ENCODE peak calls at places on chromosomes 13 and 19, in seven cellular contexts. N is uterus, M is HepG2, O is A673, B is heart right ventricle, J is upper lobe of left lung, W is heart left ventricle. G is an unnamed sample.

GRCh38 chr19:22144394-22144793 is 52.4 kb downstream of the ZNF676 start:
- DNase-seq in B (no peak), W (no peak), O (peak; percentile 0), M (no peak), N (no peak), J (no peak), G (no peak)

GRCh38 chr19:45103625-45104319 is 10.8 kb downstream of the PPP1R37 start:
- DNase-seq in B (peak; percentile 29), O (peak; percentile 45), W (no peak), N (no peak), M (peak; percentile 73), J (no peak), G (no peak)

GRCh38 chr13:52085416-52085815 is 43.5 kb downstream of the NEK5 start:
- DNase-seq in W (no peak), N (no peak), B (no peak), O (no peak), J (no peak), M (no peak), G (no peak)

GRCh38 chr13:70714993-70715392 is 606.7 kb upstream of the KLHL1 start:
- DNase-seq in N (no peak), M (no peak), B (no peak), W (no peak), O (no peak), J (no peak), G (no peak)

GRCh38 chr13:113952983-113953520 is 20.8 kb downstream of the C13orf46 start:
- DNase-seq in W (peak; percentile 62), N (no peak), B (no peak), J (no peak), O (no peak), M (no peak), G (no peak)

GRCh38 chr13:37138169-37138568 is 32.7 kb upstream of the CSNK1A1L start:
- DNase-seq in N (no peak), B (no peak), O (peak; percentile 61), W (no peak), M (peak; percentile 19), J (no peak), G (no peak)

GRCh38 chr13:106187092-106187491 is 348.4 kb downstream of the EFNB2 start:
- DNase-seq in J (no peak), M (no peak), N (no peak), W (no peak), B (no peak), O (no peak), G (no peak)

GRCh38 chr13:41054212-41054877 is 7.0 kb upstream of the WBP4 start:
- DNase-seq in O (peak; percentile 77), W (no peak), M (peak; percentile 53), J (no peak), N (peak; percentile 26), B (no peak), G (no peak)

GRCh38 chr13:70502944-70503343 is 394.7 kb upstream of the KLHL1 start:
- DNase-seq in W (no peak), J (no peak), M (no peak), B (no peak), N (no peak), O (no peak), G (no peak)

GRCh38 chr13:45472171-45472705 is 7.5 kb downstream of the COG3 start:
- DNase-seq in W (no peak), N (no peak), O (no peak), J (no peak), B (no peak), M (no peak), G (no peak)

GRCh38 chr13:66461021-66461420 is 769.1 kb downstream of the PCDH9 start:
- DNase-seq in W (no peak), M (no peak), B (no peak), O (no peak), J (no peak), N (no peak), G (no peak)

GRCh38 chr19:19426216-19426615 is 20.7 kb downstream of the GATAD2A start:
- DNase-seq in M (no peak), W (no peak), B (no peak), O (no peak), J (no peak), N (no peak), G (no peak)
- H3K4me1 ChIP-seq in M (peaks cover 14% of the 10 kb centered on the region), W (peaks cover 4% of the 10 kb centered on the region), B (peaks cover 59% of the 10 kb centered on the region), O (peaks cover 13% of the 10 kb centered on the region), J (peaks cover 27% of the 10 kb centered on the region), N (no peaks in the 10 kb centered on the region), G (peaks cover 63% of the 10 kb centered on the region)

DNA sequence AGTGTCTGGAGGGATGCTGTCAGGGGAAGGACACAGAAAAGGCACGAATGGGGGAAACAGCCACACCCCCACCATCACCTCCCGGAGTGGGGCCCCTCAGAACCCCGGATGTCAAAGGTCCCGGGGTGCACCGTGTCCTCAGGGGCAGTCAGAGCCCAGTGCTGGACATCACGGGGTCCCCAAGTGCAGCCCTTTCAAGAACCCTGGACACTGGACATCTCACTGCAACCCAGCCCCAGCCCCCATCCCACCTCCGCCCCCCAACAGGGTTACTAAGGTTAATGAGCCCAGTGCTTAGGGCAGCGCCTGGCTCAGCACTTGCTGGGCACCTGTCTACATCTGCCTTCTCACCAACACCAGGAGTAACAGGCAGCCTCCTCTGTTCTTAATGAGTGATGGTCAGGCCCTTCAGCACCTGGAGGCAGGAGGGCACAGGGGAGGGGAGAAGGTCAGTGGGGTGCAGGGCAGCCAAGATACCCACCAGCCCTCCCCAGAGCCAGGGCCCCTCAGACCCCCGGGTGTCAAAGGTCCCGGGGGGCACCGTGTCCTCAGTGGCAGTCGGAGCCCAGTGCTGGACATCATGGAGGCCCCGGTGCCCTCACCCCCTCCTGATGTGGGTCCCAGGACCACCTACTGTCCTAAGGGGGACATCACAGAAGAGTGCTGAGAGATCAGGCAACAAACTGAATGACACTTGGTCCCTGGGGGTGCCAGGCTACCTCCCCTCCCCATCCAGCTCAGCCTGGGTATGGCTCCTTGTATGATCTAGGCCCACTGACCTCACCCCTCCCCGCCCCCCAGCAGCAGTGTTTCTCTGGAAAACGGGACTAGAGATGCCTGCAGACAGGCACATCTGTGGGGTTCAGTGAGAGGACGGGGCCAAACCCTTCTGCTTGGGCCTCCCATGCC is 9.0 kb downstream of the ACP4 start:
- DNase-seq in B (no peak), M (no peak), N (no peak), W (no peak), J (no peak), O (no peak), G (no peak)
- H3K4me1 ChIP-seq in B (peaks cover 17% of the 10 kb centered on the region), M (peaks cover 33% of the 10 kb centered on the region), N (peaks cover 11% of the 10 kb centered on the region), W (peaks cover 13% of the 10 kb centered on the region), J (peaks cover 13% of the 10 kb centered on the region), O (peaks cover 24% of the 10 kb centered on the region), G (peaks cover 19% of the 10 kb centered on the region)

GRCh38 chr19:48329167-48329891 is 4.0 kb downstream of the EMP3 start:
- DNase-seq in B (no peak), J (peak; percentile 35), N (peak; percentile 60), W (no peak), M (no peak), O (peak; percentile 64), G (no peak)
- H3K4me1 ChIP-seq in B (peaks cover 98% of the 10 kb centered on the region), J (peaks cover 70% of the 10 kb centered on the region), N (peaks cover 11% of the 10 kb centered on the region), W (peaks cover 11% of the 10 kb centered on the region), M (peaks cover 38% of the 10 kb centered on the region), O (peaks cover 33% of the 10 kb centered on the region), G (peaks cover 79% of the 10 kb centered on the region)

GRCh38 chr19:35905178-35905727 is 2.8 kb downstream of the TYROBP start:
- DNase-seq in B (no peak), O (peak; percentile 25), M (no peak), J (no peak), W (no peak), N (no peak), G (no peak)

GRCh38 chr19:35901854-35902661 is at the start of gene HCST:
- DNase-seq in N (no peak), W (no peak), J (no peak), B (no peak), M (no peak), O (peak; percentile 51), G (no peak)

GRCh38 chr19:35902870-35903475 is 644 bp downstream of the HCST start:
- DNase-seq in M (no peak), B (no peak), O (no peak), N (no peak), J (no peak), W (no peak), G (no peak)

GRCh38 chr19:35904312-35905068 is 2.2 kb downstream of the HCST start:
- DNase-seq in B (no peak), O (no peak), N (no peak), J (no peak), M (no peak), W (no peak), G (no peak)

DNA sequence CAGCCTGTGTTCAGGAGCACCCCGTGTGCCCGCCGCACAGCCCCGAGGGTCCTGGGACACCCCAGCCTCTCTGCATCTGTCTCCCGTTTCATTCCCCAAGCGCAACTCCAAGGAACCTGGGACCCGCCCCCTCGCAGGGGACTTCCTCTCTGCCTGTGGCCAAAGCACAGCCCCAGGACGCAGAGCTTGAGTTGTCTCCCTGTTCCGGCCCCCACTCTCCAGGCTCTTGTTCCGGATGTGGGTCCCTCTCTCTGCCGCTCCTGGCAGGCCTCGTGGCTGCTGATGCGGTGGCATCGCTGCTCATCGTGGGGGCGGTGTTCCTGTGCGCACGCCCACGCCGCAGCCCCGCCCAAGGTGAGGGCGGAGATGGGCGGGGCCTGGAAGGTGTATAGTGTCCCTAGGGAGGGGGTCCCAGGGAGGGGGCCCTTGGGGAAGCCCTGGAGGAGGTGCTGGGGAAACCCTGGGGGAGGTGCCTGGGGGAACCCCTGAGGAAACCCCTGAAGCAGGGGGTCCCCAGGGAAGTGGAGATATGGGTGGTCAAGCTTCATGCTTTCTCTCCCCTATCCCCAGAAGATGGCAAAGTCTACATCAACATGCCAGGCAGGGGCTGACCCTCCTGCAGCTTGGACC is 1.3 kb downstream of the HCST start:
- DNase-seq in N (peak; percentile 56), M (peak; percentile 52), O (peak; percentile 90), W (peak; percentile 92), J (peak; percentile 93), B (peak; percentile 70), G (peak; percentile 72)
- H3K4me1 ChIP-seq in N (peaks cover 5% of the 10 kb centered on the region), M (peaks cover 53% of the 10 kb centered on the region), O (peaks cover 35% of the 10 kb centered on the region), W (no peaks in the 10 kb centered on the region), J (peaks cover 16% of the 10 kb centered on the region), B (peaks cover 56% of the 10 kb centered on the region), G (peaks cover 21% of the 10 kb centered on the region)

DNA sequence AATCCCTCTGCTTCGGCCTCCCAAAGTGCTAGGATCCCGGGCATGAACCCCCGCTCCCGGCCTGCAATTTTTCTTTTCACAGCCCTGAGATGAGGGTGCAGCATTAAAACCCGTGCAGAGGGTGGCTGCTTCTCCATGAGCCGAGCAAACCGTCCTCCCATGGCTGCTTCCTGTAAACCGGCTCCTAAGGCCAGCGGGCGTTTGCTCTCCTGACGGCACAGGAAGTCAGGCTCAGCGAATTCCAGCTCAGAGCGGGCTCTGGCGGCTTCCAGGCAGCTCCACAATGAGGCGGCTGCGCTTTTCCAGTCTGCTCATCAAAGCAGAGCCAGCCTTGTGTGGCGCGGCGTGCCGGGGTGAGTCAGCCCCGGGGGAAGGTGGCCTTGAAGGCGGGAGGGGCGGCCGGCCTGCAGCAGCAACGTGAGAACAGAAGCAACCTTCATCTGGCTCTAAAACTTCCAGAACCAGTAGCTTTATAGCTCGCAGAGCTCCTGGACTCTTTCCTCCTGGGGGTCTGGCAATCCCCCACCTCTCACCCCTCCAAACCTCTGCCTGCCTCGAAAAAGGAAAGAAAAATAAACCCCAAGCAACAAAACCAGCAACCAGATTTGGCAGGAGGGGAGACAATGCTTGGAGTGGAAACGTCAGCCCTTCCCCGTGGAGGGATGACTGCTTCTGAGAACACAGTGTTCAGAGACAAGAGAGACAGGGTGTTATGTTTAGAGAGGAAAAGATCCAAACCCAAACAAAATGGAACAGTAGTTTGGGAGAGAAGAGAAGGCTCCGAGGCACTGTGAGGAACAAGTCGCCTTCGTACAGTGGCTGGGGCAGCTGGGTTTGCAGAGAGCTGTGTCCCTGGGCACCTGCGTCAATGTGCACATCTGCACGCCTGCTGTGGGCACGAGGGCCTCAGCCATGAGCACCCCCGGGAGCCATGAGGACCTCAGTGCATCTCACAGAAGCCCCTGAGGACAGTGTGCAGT is 67.8 kb downstream of the GADD45B start:
- DNase-seq in N (peak; percentile 93), B (peak; percentile 92), W (peak; percentile 96), M (peak; percentile 94), O (peak; percentile 98), J (peak; percentile 96), G (peak; percentile 94)
- H3K4me1 ChIP-seq in N (peaks cover 19% of the 10 kb centered on the region), B (peaks cover 80% of the 10 kb centered on the region), W (peaks cover 51% of the 10 kb centered on the region), M (peaks cover 81% of the 10 kb centered on the region), O (peaks cover 29% of the 10 kb centered on the region), J (peaks cover 79% of the 10 kb centered on the region), G (peaks cover 81% of the 10 kb centered on the region)

GRCh38 chr19:6063576-6063961 is 46.7 kb downstream of the RFX2 start:
- DNase-seq in J (no peak), N (no peak), O (no peak), W (no peak), M (no peak), B (no peak), G (no peak)
- H3K4me1 ChIP-seq in J (peaks cover 91% of the 10 kb centered on the region), N (peaks cover 35% of the 10 kb centered on the region), O (peaks cover 10% of the 10 kb centered on the region), W (peaks cover 25% of the 10 kb centered on the region), M (peaks cover 43% of the 10 kb centered on the region), B (peaks cover 97% of the 10 kb centered on the region), G (peaks cover 97% of the 10 kb centered on the region)